ENCODE peak calls at places on chromosomes 7 and 10, in eight cellular contexts. S, B, W, R, G, Z, Q and Y are unnamed samples.

GRCh38 chr7:130134726-130135125 is 64.4 kb downstream of the KLHDC10 start:
- DNase-seq in S (no peak), G (no peak), W (no peak), Z (no peak), B (no peak), R (no peak), Q (no peak), Y (no peak)

GRCh38 chr10:119630300-119630699 is 20.9 kb upstream of the BAG3 start:
- DNase-seq in S (no peak), Z (peak; percentile 25), R (no peak), Q (no peak), W (no peak), B (no peak), G (no peak), Y (no peak)

GRCh38 chr10:47033081-47033480 is 121.9 kb downstream of the PTPN20 start:
- DNase-seq in Z (no peak), G (no peak), W (no peak), Q (no peak), R (no peak), B (no peak), S (no peak), Y (no peak)

GRCh38 chr7:17560966-17561365 is 262.5 kb downstream of the AHR start:
- DNase-seq in Z (no peak), W (no peak), Q (no peak), R (no peak), S (no peak), G (no peak), B (no peak), Y (no peak)

GRCh38 chr10:28765641-28766040 is 88.3 kb downstream of the BAMBI start:
- DNase-seq in Z (no peak), Q (no peak), G (no peak), B (no peak), R (no peak), S (no peak), W (no peak), Y (no peak)

GRCh38 chr10:103177123-103177522 is 15.9 kb downstream of the NT5C2 start:
- DNase-seq in Z (no peak), Q (no peak), R (no peak), W (no peak), B (no peak), G (no peak), S (no peak), Y (no peak)

GRCh38 chr7:30206942-30207341 is 72.2 kb downstream of the MTURN start:
- DNase-seq in Q (no peak), B (no peak), G (no peak), Z (no peak), W (peak; percentile 29), R (no peak), S (no peak), Y (no peak)

GRCh38 chr7:155414508-155414907 is 43.4 kb upstream of the EN2 start:
- DNase-seq in Q (no peak), G (no peak), S (no peak), Z (no peak), W (no peak), R (no peak), B (no peak), Y (no peak)

GRCh38 chr7:41820117-41820671 is 117.3 kb upstream of the INHBA start:
- DNase-seq in R (no peak), S (peak; percentile 21), W (no peak), G (no peak), Q (no peak), B (no peak), Z (no peak), Y (no peak)

GRCh38 chr7:1925973-1926907 is 256.2 kb downstream of the ELFN1 start:
- DNase-seq in Q (no peak), S (no peak), G (peak; percentile 52), R (no peak), Z (no peak), B (no peak), W (no peak), Y (no peak)

GRCh38 chr10:118669835-118670234 is 74.4 kb upstream of the PRLHR start:
- DNase-seq in R (no peak), S (no peak), Z (no peak), B (no peak), G (no peak), Q (no peak), W (no peak), Y (no peak)

GRCh38 chr10:89159761-89160160 is 47.4 kb downstream of the CH25H start:
- DNase-seq in W (no peak), Q (no peak), G (no peak), R (no peak), B (no peak), S (no peak), Z (no peak), Y (no peak)

GRCh38 chr7:78198756-78199155 is 400.2 kb downstream of the PHTF2 start:
- DNase-seq in Z (no peak), Q (no peak), R (no peak), S (no peak), G (no peak), W (no peak), B (no peak), Y (no peak)

GRCh38 chr10:62885656-62886461 is 69.7 kb upstream of the EGR2 start:
- DNase-seq in W (peak; percentile 95), Z (no peak), Q (no peak), G (no peak), S (peak; percentile 32), B (no peak), R (no peak), Y (no peak)

GRCh38 chr7:102434039-102434481 is 685 bp downstream of the ORAI2 start:
- DNase-seq in Z (no peak), B (no peak), W (no peak), Q (peak; percentile 16), R (no peak), G (no peak), S (no peak), Y (no peak)

GRCh38 chr7:113285411-113285810 is 167.1 kb upstream of the SMIM30 start:
- DNase-seq in W (no peak), S (no peak), B (no peak), Z (no peak), G (no peak), Q (no peak), R (no peak), Y (no peak)

GRCh38 chr7:124263232-124263827 is 230.5 kb upstream of the TMEM229A start:
- DNase-seq in G (peak; percentile 8), W (peak; percentile 50), B (no peak), S (peak; percentile 49), Z (peak; percentile 8), Q (no peak), R (no peak), Y (no peak)

GRCh38 chr10:1706711-1707110 is 30.6 kb downstream of the ADARB2 start:
- DNase-seq in S (no peak), Z (no peak), Q (no peak), B (no peak), G (no peak), W (no peak), R (no peak), Y (no peak)